ENCODE peak calls at places on chromosomes 13 and 19, in nine cellular contexts. X is lower leg skin, H is heart left ventricle, V is cardiac muscle cell, R is glutamatergic neuron, F is coronary artery, K is AG09319, S is A549, D is neural crest cell. Q is an unnamed sample.

GRCh38 chr13:73602295-73602694 is 531.9 kb downstream of the KLF12 start:
- DNase-seq in X (no peak), H (no peak), V (no peak), R (no peak), F (no peak), K (no peak), S (no peak), D (no peak), Q (no peak)

GRCh38 chr13:98407575-98407974 is 169.3 kb downstream of the STK24 start:
- DNase-seq in X (no peak), H (no peak), V (no peak), R (no peak), F (peak; percentile 21), K (no peak), S (no peak), D (no peak), Q (no peak)

GRCh38 chr19:44808463-44809371 is at the start of gene BCAM:
- DNase-seq in X (peak; percentile 93), H (peak; percentile 87), V (peak; percentile 93), R (peak; percentile 54), F (peak; percentile 84), K (peak; percentile 35), S (peak; percentile 93), D (peak; percentile 55), Q (peak; percentile 79)

GRCh38 chr19:7869453-7869909 is 4.7 kb downstream of the PRR36 start:
- DNase-seq in X (peak; percentile 93), H (peak; percentile 50), V (peak; percentile 84), R (peak; percentile 66), F (no peak), K (no peak), S (no peak), D (peak; percentile 39), Q (no peak)

GRCh38 chr13:82248713-82249112 is 1633.6 kb downstream of the SLITRK1 start:
- DNase-seq in X (no peak), H (no peak), V (no peak), R (no peak), F (no peak), K (no peak), S (no peak), D (no peak), Q (no peak)

GRCh38 chr13:65913173-65913572 is 1317.0 kb downstream of the PCDH9 start:
- DNase-seq in X (no peak), H (peak; percentile 13), V (no peak), R (no peak), F (no peak), K (no peak), S (no peak), D (no peak), Q (no peak)

GRCh38 chr13:66087149-66087780 is 1142.9 kb downstream of the PCDH9 start:
- DNase-seq in X (no peak), H (no peak), V (no peak), R (no peak), F (no peak), K (no peak), S (no peak), D (no peak), Q (no peak)

GRCh38 chr13:32314271-32314967 is 744 bp downstream of the ZAR1L start:
- DNase-seq in X (no peak), H (peak; percentile 61), V (no peak), R (no peak), F (no peak), K (no peak), S (no peak), D (no peak), Q (no peak)

GRCh38 chr19:49368711-49369358 is 5.2 kb downstream of the DKKL1 start:
- DNase-seq in X (no peak), H (no peak), V (no peak), R (no peak), F (no peak), K (no peak), S (no peak), D (no peak), Q (no peak)

GRCh38 chr13:71912524-71912923 is 45.5 kb upstream of the DACH1 start:
- DNase-seq in X (no peak), H (no peak), V (no peak), R (no peak), F (no peak), K (no peak), S (no peak), D (no peak), Q (no peak)

GRCh38 chr19:39970424-39970673 is 616 bp upstream of the PSMC4 start:
- DNase-seq in X (no peak), H (no peak), V (no peak), R (no peak), F (no peak), K (no peak), S (no peak), D (no peak), Q (no peak)

GRCh38 chr13:33487575-33488243 is 202.2 kb upstream of the STARD13 start:
- DNase-seq in X (no peak), H (no peak), V (no peak), R (no peak), F (no peak), K (peak; percentile 38), S (no peak), D (no peak), Q (no peak)

GRCh38 chr19:48770223-48770622 is 14.9 kb downstream of the FGF21 start:
- DNase-seq in X (no peak), H (no peak), V (no peak), R (no peak), F (no peak), K (no peak), S (no peak), D (no peak), Q (no peak)

GRCh38 chr13:35191883-35192282 is 249.8 kb downstream of the NBEA start:
- DNase-seq in X (no peak), H (no peak), V (no peak), R (no peak), F (no peak), K (peak; percentile 23), S (no peak), D (no peak), Q (no peak)

DNA sequence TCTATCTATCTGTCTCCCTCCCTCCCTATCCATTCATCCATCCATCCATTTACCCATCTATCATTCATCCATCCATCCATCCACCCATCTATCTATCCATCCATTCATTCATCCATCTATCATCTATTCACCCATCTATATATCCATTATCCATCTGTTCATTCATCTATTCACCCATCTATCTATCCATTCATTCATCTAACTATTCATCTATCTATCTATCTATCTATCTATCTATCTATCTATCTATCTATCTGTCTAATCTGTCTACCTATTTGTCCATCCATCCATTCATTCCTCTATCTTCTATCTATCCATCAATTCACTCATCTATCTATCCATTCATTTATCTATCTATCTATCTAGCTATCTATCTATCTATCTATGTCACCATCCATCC is 4.4 kb upstream of the CDK8 start:
- DNase-seq in X (no peak), H (no peak), V (no peak), R (no peak), F (no peak), K (no peak), S (no peak), D (no peak), Q (no peak)
- TF ChIP-seq CTCF in X (no peak), H (no peak), V (no peak), R (no peak), F (no peak), K (no peak), S (no peak), D (no peak), Q (no peak)

GRCh38 chr19:28042516-28042915 is 1170.4 kb downstream of the UQCRFS1 start:
- DNase-seq in X (no peak), H (no peak), V (no peak), R (no peak), F (no peak), K (no peak), S (no peak), D (no peak), Q (no peak)
- TF ChIP-seq CTCF in X (no peak), H (no peak), V (no peak), R (no peak), F (no peak), K (no peak), S (no peak), D (no peak), Q (no peak)

GRCh38 chr13:43238341-43239083 is 215.1 kb downstream of the DNAJC15 start:
- DNase-seq in X (no peak), H (no peak), V (no peak), R (peak; percentile 37), F (no peak), K (no peak), S (no peak), D (no peak), Q (no peak)
- TF ChIP-seq CTCF in X (no peak), H (no peak), V (no peak), R (no peak), F (no peak), K (no peak), S (no peak), D (no peak), Q (no peak)

DNA sequence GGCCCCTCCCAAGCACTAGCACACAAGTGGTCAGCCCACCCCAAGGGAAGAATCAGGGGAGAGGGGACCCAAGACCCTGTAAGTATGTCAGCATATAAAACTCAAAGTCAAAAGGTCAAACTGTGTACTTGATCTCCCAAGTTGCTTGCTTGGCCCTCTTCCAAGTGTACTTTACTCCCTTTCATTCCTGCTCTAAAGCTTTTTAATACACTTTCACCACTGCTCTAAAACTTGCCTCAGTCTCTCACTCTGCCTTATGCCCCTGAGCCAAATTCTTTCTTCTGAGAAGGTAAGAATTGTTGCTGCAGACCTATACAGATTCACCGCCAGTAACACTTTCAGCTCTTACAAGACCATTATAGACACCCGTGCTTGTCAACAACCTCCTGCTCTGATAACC is 15.1 kb upstream of the RNASEH2B start:
- DNase-seq in X (no peak), H (no peak), V (peak; percentile 42), R (no peak), F (no peak), K (no peak), S (no peak), D (no peak), Q (no peak)
- TF ChIP-seq CTCF in X (no peak), H (no peak), V (no peak), R (no peak), F (no peak), K (no peak), S (no peak), D (no peak), Q (no peak)

GRCh38 chr13:48579167-48579918 is 46.5 kb upstream of the RCBTB2 start:
- DNase-seq in X (no peak), H (no peak), V (no peak), R (no peak), F (no peak), K (no peak), S (no peak), D (no peak), Q (no peak)
- TF ChIP-seq CTCF in X (no peak), H (no peak), V (no peak), R (no peak), F (no peak), K (no peak), S (no peak), D (no peak), Q (no peak)

GRCh38 chr19:38543807-38544568 is 73.8 kb downstream of the MAP4K1 start:
- DNase-seq in X (no peak), H (peak; percentile 67), V (peak; percentile 62), R (no peak), F (peak; percentile 80), K (peak; percentile 44), S (peak; percentile 98), D (no peak), Q (no peak)
- TF ChIP-seq CTCF in X (no peak), H (no peak), V (no peak), R (peak; percentile 32), F (no peak), K (no peak), S (no peak), D (peak; percentile 73), Q (no peak)